ENCODE peak calls at places on chromosome 12, in six cellular contexts. One of them, this sample, is unnamed.
A peak's percentile ranks its signal among the peaks of the same experiment; 100 is the strongest.

GRCh38 chr12:121107681-121108080 is 25.0 kb upstream of the P2RX7 start:
- DNase-seq in HEK293T: no peak
- DNase-seq in posterior vena cava: no peak
- DNase-seq in upper lobe of right lung: no peak
- DNase-seq in MM.1S: no peak
- DNase-seq in activated CD8-positive, alpha-beta memory T cell treated with anti-CD3 and anti-CD28 coated beads for 1 hour: no peak
- DNase-seq in this sample: no peak

GRCh38 chr12:56900583-56900982 is 33.6 kb downstream of the SDR9C7 start:
- DNase-seq in HEK293T: no peak
- DNase-seq in posterior vena cava: no peak
- DNase-seq in upper lobe of right lung: no peak
- DNase-seq in MM.1S: no peak
- DNase-seq in activated CD8-positive, alpha-beta memory T cell treated with anti-CD3 and anti-CD28 coated beads for 1 hour: no peak
- DNase-seq in this sample: no peak

GRCh38 chr12:105805730-105806390 is 332.9 kb downstream of the NUAK1 start:
- DNase-seq in HEK293T: no peak
- DNase-seq in posterior vena cava: no peak
- DNase-seq in upper lobe of right lung: no peak
- DNase-seq in MM.1S: no peak
- DNase-seq in activated CD8-positive, alpha-beta memory T cell treated with anti-CD3 and anti-CD28 coated beads for 1 hour: no peak
- DNase-seq in this sample: no peak

GRCh38 chr12:100360450-100360849 is 3.6 kb downstream of the SLC17A8 start:
- DNase-seq in HEK293T: no peak
- DNase-seq in posterior vena cava: no peak
- DNase-seq in upper lobe of right lung: no peak
- DNase-seq in MM.1S: no peak
- DNase-seq in activated CD8-positive, alpha-beta memory T cell treated with anti-CD3 and anti-CD28 coated beads for 1 hour: no peak
- DNase-seq in this sample: no peak

GRCh38 chr12:132904718-132905328 is 17.4 kb upstream of the CHFR start:
- DNase-seq in HEK293T: no peak
- DNase-seq in posterior vena cava: peak; percentile 93
- DNase-seq in upper lobe of right lung: peak; percentile 91
- DNase-seq in MM.1S: no peak
- DNase-seq in activated CD8-positive, alpha-beta memory T cell treated with anti-CD3 and anti-CD28 coated beads for 1 hour: peak; percentile 68
- DNase-seq in this sample: no peak

GRCh38 chr12:112907415-112908157 is 824 bp downstream of the OAS1 start:
- DNase-seq in HEK293T: no peak
- DNase-seq in posterior vena cava: no peak
- DNase-seq in upper lobe of right lung: no peak
- DNase-seq in MM.1S: peak; percentile 23
- DNase-seq in activated CD8-positive, alpha-beta memory T cell treated with anti-CD3 and anti-CD28 coated beads for 1 hour: no peak
- DNase-seq in this sample: no peak

GRCh38 chr12:113240395-113240794 is 19.1 kb downstream of the TPCN1 start:
- DNase-seq in HEK293T: no peak
- DNase-seq in posterior vena cava: no peak
- DNase-seq in upper lobe of right lung: no peak
- DNase-seq in MM.1S: no peak
- DNase-seq in activated CD8-positive, alpha-beta memory T cell treated with anti-CD3 and anti-CD28 coated beads for 1 hour: no peak
- DNase-seq in this sample: no peak

GRCh38 chr12:12872934-12873275 is 18.5 kb upstream of the GPRC5A start:
- DNase-seq in HEK293T: no peak
- DNase-seq in posterior vena cava: no peak
- DNase-seq in upper lobe of right lung: no peak
- DNase-seq in MM.1S: no peak
- DNase-seq in activated CD8-positive, alpha-beta memory T cell treated with anti-CD3 and anti-CD28 coated beads for 1 hour: no peak
- DNase-seq in this sample: no peak

GRCh38 chr12:101992091-101992490 is 69.7 kb downstream of the WASHC3 start:
- DNase-seq in HEK293T: no peak
- DNase-seq in posterior vena cava: no peak
- DNase-seq in upper lobe of right lung: no peak
- DNase-seq in MM.1S: no peak
- DNase-seq in activated CD8-positive, alpha-beta memory T cell treated with anti-CD3 and anti-CD28 coated beads for 1 hour: no peak
- DNase-seq in this sample: no peak

GRCh38 chr12:121748571-121749265 is 36.2 kb downstream of the TMEM120B start:
- DNase-seq in HEK293T: peak; percentile 28
- DNase-seq in posterior vena cava: no peak
- DNase-seq in upper lobe of right lung: no peak
- DNase-seq in MM.1S: no peak
- DNase-seq in activated CD8-positive, alpha-beta memory T cell treated with anti-CD3 and anti-CD28 coated beads for 1 hour: no peak
- DNase-seq in this sample: no peak

GRCh38 chr12:57765698-57766463 is 997 bp downstream of the CYP27B1 start:
- DNase-seq in HEK293T: no peak
- DNase-seq in posterior vena cava: no peak
- DNase-seq in upper lobe of right lung: no peak
- DNase-seq in MM.1S: no peak
- DNase-seq in activated CD8-positive, alpha-beta memory T cell treated with anti-CD3 and anti-CD28 coated beads for 1 hour: no peak
- DNase-seq in this sample: no peak

GRCh38 chr12:26271889-26272492 is 76.6 kb downstream of the SSPN start:
- DNase-seq in HEK293T: no peak
- DNase-seq in posterior vena cava: peak; percentile 92
- DNase-seq in upper lobe of right lung: peak; percentile 75
- DNase-seq in MM.1S: no peak
- DNase-seq in activated CD8-positive, alpha-beta memory T cell treated with anti-CD3 and anti-CD28 coated beads for 1 hour: no peak
- DNase-seq in this sample: no peak

GRCh38 chr12:91327136-91327535 is 144.5 kb upstream of the DCN start:
- DNase-seq in HEK293T: no peak
- DNase-seq in posterior vena cava: no peak
- DNase-seq in upper lobe of right lung: no peak
- DNase-seq in MM.1S: no peak
- DNase-seq in activated CD8-positive, alpha-beta memory T cell treated with anti-CD3 and anti-CD28 coated beads for 1 hour: no peak
- DNase-seq in this sample: no peak

GRCh38 chr12:112408621-112409020 is 784 bp downstream of the RPL6 start:
- DNase-seq in HEK293T: no peak
- DNase-seq in posterior vena cava: no peak
- DNase-seq in upper lobe of right lung: no peak
- DNase-seq in MM.1S: no peak
- DNase-seq in activated CD8-positive, alpha-beta memory T cell treated with anti-CD3 and anti-CD28 coated beads for 1 hour: no peak
- DNase-seq in this sample: no peak

GRCh38 chr12:113548467-113548866 is 76.8 kb upstream of the LHX5 start:
- DNase-seq in HEK293T: no peak
- DNase-seq in posterior vena cava: no peak
- DNase-seq in upper lobe of right lung: no peak
- DNase-seq in MM.1S: no peak
- DNase-seq in activated CD8-positive, alpha-beta memory T cell treated with anti-CD3 and anti-CD28 coated beads for 1 hour: no peak
- DNase-seq in this sample: no peak

GRCh38 chr12:54983536-54984102 is 943 bp downstream of the TESPA1 start:
- DNase-seq in HEK293T: no peak
- DNase-seq in posterior vena cava: no peak
- DNase-seq in upper lobe of right lung: no peak
- DNase-seq in MM.1S: no peak
- DNase-seq in activated CD8-positive, alpha-beta memory T cell treated with anti-CD3 and anti-CD28 coated beads for 1 hour: no peak
- DNase-seq in this sample: no peak

GRCh38 chr12:65881965-65882413 is 57.7 kb downstream of the HMGA2 start:
- DNase-seq in HEK293T: no peak
- DNase-seq in posterior vena cava: peak; percentile 94
- DNase-seq in upper lobe of right lung: peak; percentile 76
- DNase-seq in MM.1S: no peak
- DNase-seq in activated CD8-positive, alpha-beta memory T cell treated with anti-CD3 and anti-CD28 coated beads for 1 hour: no peak
- DNase-seq in this sample: no peak

GRCh38 chr12:65539062-65539461 is 260.6 kb downstream of the MSRB3 start:
- DNase-seq in HEK293T: no peak
- DNase-seq in posterior vena cava: no peak
- DNase-seq in upper lobe of right lung: no peak
- DNase-seq in MM.1S: no peak
- DNase-seq in activated CD8-positive, alpha-beta memory T cell treated with anti-CD3 and anti-CD28 coated beads for 1 hour: no peak
- DNase-seq in this sample: no peak

GRCh38 chr12:19648173-19648572 is 208.9 kb downstream of the AEBP2 start:
- DNase-seq in HEK293T: no peak
- DNase-seq in posterior vena cava: no peak
- DNase-seq in upper lobe of right lung: no peak
- DNase-seq in MM.1S: no peak
- DNase-seq in activated CD8-positive, alpha-beta memory T cell treated with anti-CD3 and anti-CD28 coated beads for 1 hour: no peak
- DNase-seq in this sample: no peak

GRCh38 chr12:78290606-78291345 is 460.1 kb downstream of the NAV3 start:
- DNase-seq in HEK293T: no peak
- DNase-seq in posterior vena cava: no peak
- DNase-seq in upper lobe of right lung: no peak
- DNase-seq in MM.1S: no peak
- DNase-seq in activated CD8-positive, alpha-beta memory T cell treated with anti-CD3 and anti-CD28 coated beads for 1 hour: no peak
- DNase-seq in this sample: no peak

GRCh38 chr12:32106517-32107366 is at the start of gene BICD1:
- DNase-seq in HEK293T: peak; percentile 76
- DNase-seq in posterior vena cava: peak; percentile 97
- DNase-seq in upper lobe of right lung: peak; percentile 90
- DNase-seq in MM.1S: peak; percentile 83
- DNase-seq in activated CD8-positive, alpha-beta memory T cell treated with anti-CD3 and anti-CD28 coated beads for 1 hour: peak; percentile 38
- DNase-seq in this sample: peak; percentile 81

GRCh38 chr12:19630536-19630935 is 191.2 kb downstream of the AEBP2 start:
- DNase-seq in HEK293T: no peak
- DNase-seq in posterior vena cava: no peak
- DNase-seq in upper lobe of right lung: no peak
- DNase-seq in MM.1S: no peak
- DNase-seq in activated CD8-positive, alpha-beta memory T cell treated with anti-CD3 and anti-CD28 coated beads for 1 hour: no peak
- DNase-seq in this sample: no peak

GRCh38 chr12:25811656-25812126 is 146.8 kb upstream of the RASSF8 start:
- DNase-seq in HEK293T: peak; percentile 14
- DNase-seq in posterior vena cava: no peak
- DNase-seq in upper lobe of right lung: no peak
- DNase-seq in MM.1S: peak; percentile 7
- DNase-seq in activated CD8-positive, alpha-beta memory T cell treated with anti-CD3 and anti-CD28 coated beads for 1 hour: no peak
- DNase-seq in this sample: no peak

GRCh38 chr12:49336645-49337584 is at the start of gene C1QL4:
- DNase-seq in HEK293T: peak; percentile 90
- DNase-seq in posterior vena cava: peak; percentile 95
- DNase-seq in upper lobe of right lung: peak; percentile 91
- DNase-seq in MM.1S: peak; percentile 71
- DNase-seq in activated CD8-positive, alpha-beta memory T cell treated with anti-CD3 and anti-CD28 coated beads for 1 hour: peak; percentile 70
- DNase-seq in this sample: peak; percentile 38

GRCh38 chr12:82647853-82648252 is 38.9 kb upstream of the TMTC2 start:
- DNase-seq in HEK293T: no peak
- DNase-seq in posterior vena cava: no peak
- DNase-seq in upper lobe of right lung: no peak
- DNase-seq in MM.1S: no peak
- DNase-seq in activated CD8-positive, alpha-beta memory T cell treated with anti-CD3 and anti-CD28 coated beads for 1 hour: no peak
- DNase-seq in this sample: no peak

GRCh38 chr12:49369723-49370145 is 2.5 kb downstream of the SPATS2 start:
- DNase-seq in HEK293T: peak; percentile 64
- DNase-seq in posterior vena cava: no peak
- DNase-seq in upper lobe of right lung: no peak
- DNase-seq in MM.1S: peak; percentile 95
- DNase-seq in activated CD8-positive, alpha-beta memory T cell treated with anti-CD3 and anti-CD28 coated beads for 1 hour: no peak
- DNase-seq in this sample: no peak

GRCh38 chr12:263574-263973 is 938 bp upstream of the SLC6A13 start:
- DNase-seq in HEK293T: no peak
- DNase-seq in posterior vena cava: no peak
- DNase-seq in upper lobe of right lung: no peak
- DNase-seq in MM.1S: no peak
- DNase-seq in activated CD8-positive, alpha-beta memory T cell treated with anti-CD3 and anti-CD28 coated beads for 1 hour: no peak
- DNase-seq in this sample: no peak

GRCh38 chr12:131129839-131130238 is 176.1 kb downstream of the ADGRD1 start:
- DNase-seq in HEK293T: no peak
- DNase-seq in posterior vena cava: peak; percentile 70
- DNase-seq in upper lobe of right lung: peak; percentile 40
- DNase-seq in MM.1S: no peak
- DNase-seq in activated CD8-positive, alpha-beta memory T cell treated with anti-CD3 and anti-CD28 coated beads for 1 hour: no peak
- DNase-seq in this sample: no peak

GRCh38 chr12:51512438-51512837 is 78.6 kb upstream of the SCN8A start:
- DNase-seq in HEK293T: no peak
- DNase-seq in posterior vena cava: no peak
- DNase-seq in upper lobe of right lung: no peak
- DNase-seq in MM.1S: no peak
- DNase-seq in activated CD8-positive, alpha-beta memory T cell treated with anti-CD3 and anti-CD28 coated beads for 1 hour: no peak
- DNase-seq in this sample: no peak

GRCh38 chr12:102955926-102956737 is 1.3 kb upstream of the ASCL1 start:
- DNase-seq in HEK293T: no peak
- DNase-seq in posterior vena cava: no peak
- DNase-seq in upper lobe of right lung: no peak
- DNase-seq in MM.1S: no peak
- DNase-seq in activated CD8-positive, alpha-beta memory T cell treated with anti-CD3 and anti-CD28 coated beads for 1 hour: no peak
- DNase-seq in this sample: peak; percentile 49

This sample was measured in NCI-H345.